ENCODE peak calls at places on chromosomes 7 and 10, in four cellular contexts. Q, Y, L and R are unnamed samples. For H3K4me1, the result is how much of the 10 kb centered on the place peaks cover.

GRCh38 chr10:75655791-75656451 is 224.5 kb downstream of the LRMDA start:
- DNase-seq in Y (no peak), L (no peak), Q (no peak), R (no peak)

GRCh38 chr7:73761854-73762658 is 8.0 kb downstream of the CLDN3 start:
- DNase-seq in L (no peak), Y (no peak), Q (peak), R (no peak)

GRCh38 chr7:26376208-26376917 is 84.7 kb downstream of the SNX10 start:
- DNase-seq in Q (peak), Y (peak), L (peak), R (no peak)

GRCh38 chr10:72297281-72297967 is 23.7 kb downstream of the DDIT4 start:
- DNase-seq in L (peak), Y (peak), Q (peak), R (no peak)

GRCh38 chr7:108890862-108891261 is 321.2 kb downstream of the DNAJB9 start:
- DNase-seq in L (no peak), Y (no peak), Q (no peak), R (no peak)

GRCh38 chr10:11533328-11533781 is 78.1 kb downstream of the USP6NL start:
- DNase-seq in Q (peak), Y (no peak), L (no peak), R (no peak)

GRCh38 chr10:61923210-61924024 is 21.9 kb downstream of the ARID5B start:
- DNase-seq in Y (no peak), Q (no peak), L (no peak), R (no peak)

GRCh38 chr7:129781128-129781855 is 169.8 kb downstream of the NRF1 start:
- DNase-seq in Y (no peak), L (no peak), Q (peak), R (no peak)

GRCh38 chr10:60870803-60871202 is 73.2 kb downstream of the RHOBTB1 start:
- DNase-seq in L (no peak), Y (no peak), Q (no peak), R (no peak)

GRCh38 chr10:130301026-130301892 is 165.1 kb downstream of the GLRX3 start:
- DNase-seq in Q (no peak), Y (peak), L (peak), R (no peak)

GRCh38 chr10:128440513-128441160 is 314.4 kb upstream of the MKI67 start:
- DNase-seq in L (no peak), Q (peak), Y (no peak), R (peak)

GRCh38 chr10:71316786-71317160 is 2.3 kb upstream of the SLC29A3 start:
- DNase-seq in Q (no peak), Y (no peak), L (no peak), R (no peak)

GRCh38 chr7:127755529-127755928 is 103.5 kb downstream of the SND1 start:
- DNase-seq in Y (no peak), Q (no peak), L (no peak), R (no peak)

GRCh38 chr10:26215923-26216576 is 524 bp upstream of the GAD2 start:
- DNase-seq in L (peak), Y (no peak), Q (peak), R (no peak)

GRCh38 chr10:80497187-80498038 is 40.3 kb upstream of the SH2D4B start:
- DNase-seq in Q (no peak), Y (no peak), L (peak), R (no peak)

GRCh38 chr10:5860039-5860438 is 29.7 kb downstream of the ANKRD16 start:
- DNase-seq in L (no peak), Y (no peak), Q (no peak), R (no peak)

GRCh38 chr7:90411510-90411909 is 8.2 kb downstream of the CLDN12 start:
- DNase-seq in L (no peak), Y (no peak), Q (no peak), R (no peak)

GRCh38 chr7:135193615-135194081 is 17.7 kb downstream of the WDR91 start:
- DNase-seq in Q (no peak), Y (no peak), L (no peak), R (no peak)

GRCh38 chr10:101287922-101288638 is 58.8 kb upstream of the LBX1 start:
- DNase-seq in Q (peak), L (no peak), Y (no peak), R (no peak)

GRCh38 chr10:30812018-30812851 is 182.7 kb upstream of the LYZL2 start:
- DNase-seq in L (peak), Q (no peak), Y (no peak), R (no peak)

GRCh38 chr7:70698219-70698832 is 433.6 kb upstream of the GALNT17 start:
- DNase-seq in Y (peak), Q (peak), L (no peak), R (no peak)

GRCh38 chr10:112758961-112759360 is 191.1 kb upstream of the TCF7L2 start:
- DNase-seq in L (no peak), Y (no peak), Q (no peak), R (no peak)

GRCh38 chr7:100825215-100825671 is 2.1 kb downstream of the EPHB4 start:
- DNase-seq in L (peak), Q (peak), Y (no peak), R (no peak)

GRCh38 chr7:99380823-99381663 is 6.5 kb downstream of the ARPC1B start:
- DNase-seq in L (no peak), Y (peak), Q (no peak), R (no peak)

GRCh38 chr10:116312534-116312933 is 11.7 kb upstream of the CCDC172 start:
- DNase-seq in Y (no peak), Q (peak), L (no peak), R (no peak)

GRCh38 chr10:71729023-71729649 is 9.6 kb upstream of the C10orf105 start:
- DNase-seq in L (peak), Q (no peak), Y (no peak), R (no peak)

GRCh38 chr10:3963191-3963673 is 178.2 kb upstream of the KLF6 start:
- DNase-seq in Y (no peak), Q (no peak), L (no peak), R (no peak)

GRCh38 chr10:34768261-34768971 is 46.7 kb downstream of the PARD3 start:
- DNase-seq in Q (no peak), L (peak), Y (no peak), R (no peak)

GRCh38 chr7:3089493-3089892 is 45.8 kb upstream of the CARD11 start:
- DNase-seq in L (no peak), Q (peak), Y (no peak), R (peak)

GRCh38 chr10:52436664-52437063 is 122.6 kb downstream of the DKK1 start:
- DNase-seq in L (no peak), Q (no peak), Y (no peak), R (no peak)

GRCh38 chr10:46231087-46231486 is 55.7 kb upstream of the ANTXRL start:
- DNase-seq in Y (no peak), L (no peak), Q (no peak), R (no peak)

GRCh38 chr10:132203256-132204077 is 16.7 kb downstream of the DPYSL4 start:
- DNase-seq in Q (no peak), L (peak), Y (no peak), R (no peak)

GRCh38 chr7:116511552-116512523 is 12.3 kb downstream of the CAV2 start:
- DNase-seq in Q (no peak), Y (no peak), L (no peak), R (no peak)

GRCh38 chr7:130349911-130350782 is 5.5 kb downstream of the CPA5 start:
- DNase-seq in L (no peak), Y (no peak), Q (no peak), R (peak)

GRCh38 chr7:140966561-140967234 is 42.0 kb upstream of the BRAF start:
- DNase-seq in L (no peak), Y (no peak), Q (peak), R (no peak)

GRCh38 chr7:113086928-113087277 is 276 bp upstream of the GPR85 start:
- DNase-seq in L (no peak), Y (no peak), Q (no peak), R (no peak)

GRCh38 chr7:113084499-113085172 is 2.0 kb downstream of the GPR85 start:
- DNase-seq in Y (no peak), Q (no peak), L (no peak), R (no peak)

GRCh38 chr7:113086431-113086888 is at the start of gene GPR85:
- DNase-seq in L (peak), Y (peak), Q (peak), R (peak)

GRCh38 chr7:113085781-113086390 is 741 bp downstream of the GPR85 start:
- DNase-seq in Y (no peak), Q (peak), L (no peak), R (no peak)

DNA sequence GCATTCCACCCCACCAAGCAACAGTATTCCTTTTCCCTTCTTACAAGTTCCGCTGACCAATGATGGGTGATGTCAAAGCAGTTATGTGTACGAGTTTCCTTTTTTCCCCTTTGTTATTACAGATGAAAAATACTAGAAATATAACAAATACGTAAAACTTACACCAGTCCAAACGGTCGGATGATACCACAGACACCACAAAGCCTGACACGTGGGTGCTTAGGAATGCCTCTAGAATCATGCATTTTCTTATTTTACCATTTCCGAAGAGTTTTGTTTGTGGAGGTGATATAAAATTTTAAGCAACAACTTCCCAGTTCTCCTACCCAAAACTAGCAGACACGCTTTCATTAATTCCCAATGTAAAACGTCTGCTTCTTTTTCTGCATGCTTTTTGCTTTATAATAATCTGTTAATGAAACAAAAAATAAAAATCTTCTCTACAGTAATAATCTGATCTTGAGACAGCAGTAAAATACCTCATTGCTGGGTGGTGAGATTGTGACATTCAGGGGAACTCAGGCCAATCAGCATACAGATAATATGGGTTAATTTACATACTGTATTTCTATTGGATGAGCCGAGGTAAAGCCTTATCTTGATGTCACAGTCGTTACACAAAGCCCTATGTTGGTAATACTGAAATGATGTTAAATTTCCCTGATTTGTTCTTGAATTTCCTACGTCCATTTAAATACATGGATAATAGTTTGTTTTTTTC is 811 bp upstream of the GPR85 start:
- DNase-seq in Y (no peak), L (no peak), Q (peak), R (no peak)
- H3K4me3 ChIP-seq in Y (no peak), L (peak), Q (peak), R (no peak)

DNA sequence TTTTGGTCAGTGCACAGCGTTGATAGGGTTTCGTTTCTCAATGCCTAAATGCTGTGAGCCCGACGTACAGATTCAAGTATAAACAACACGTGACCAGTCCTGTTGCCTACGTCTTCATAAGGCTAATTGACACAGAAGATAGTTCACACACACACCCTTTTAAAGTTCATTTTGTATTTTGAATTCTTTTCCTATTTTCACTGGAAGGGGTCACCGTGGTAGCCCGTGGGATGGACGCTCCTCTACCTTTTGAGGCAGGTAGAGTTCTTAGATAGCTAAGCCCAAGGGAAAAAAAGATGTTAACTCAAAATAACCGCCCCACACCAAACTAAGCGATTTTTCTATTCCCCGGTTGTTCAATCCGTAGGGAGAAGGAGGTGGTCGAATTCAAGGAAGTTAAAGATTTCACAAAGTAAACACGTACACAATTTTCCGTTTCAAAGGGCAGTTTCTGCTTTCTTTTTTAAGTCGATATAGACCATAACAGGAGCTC is 961 bp downstream of the KBTBD2 start:
- DNase-seq in L (no peak), Y (peak), Q (peak), R (no peak)
- H3K4me1 ChIP-seq in L (half or more), Y (half or more), Q (under half), R (under half)

DNA sequence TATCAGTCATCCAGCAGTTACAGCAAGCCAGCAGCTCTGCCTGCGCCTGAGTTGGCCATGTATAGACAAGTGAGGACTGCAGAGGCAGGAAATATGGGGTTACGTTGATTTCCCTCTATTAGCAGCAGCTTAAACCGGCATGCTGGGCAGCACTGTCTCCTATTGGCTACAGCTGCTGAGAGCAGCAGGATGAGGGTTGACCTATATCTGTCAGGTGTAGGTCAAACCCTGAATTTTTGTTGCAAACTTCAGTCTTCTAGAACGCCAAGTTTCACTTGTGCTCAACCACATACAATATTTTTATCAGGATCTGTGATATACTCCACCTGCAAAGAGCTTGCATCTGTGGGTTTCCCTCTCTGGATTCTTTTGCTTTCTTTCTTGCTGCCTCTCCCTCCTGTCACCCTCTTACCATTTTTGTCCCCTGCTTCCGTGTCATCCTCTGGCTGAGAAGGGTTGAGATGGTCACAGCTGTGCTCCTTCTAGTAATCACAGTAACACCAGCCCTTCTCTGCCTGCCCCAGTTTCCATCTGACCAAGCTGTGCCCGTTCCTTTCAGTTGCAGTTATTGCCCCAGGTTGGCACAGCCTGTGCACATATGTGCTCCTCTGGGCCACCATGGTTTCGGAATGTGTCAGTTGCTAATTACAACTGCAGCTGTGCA is 23.8 kb upstream of the GLCCI1 start:
- DNase-seq in L (no peak), Q (no peak), Y (peak), R (no peak)
- H3K4me3 ChIP-seq in L (no peak), Q (no peak), Y (peak), R (no peak)

GRCh38 chr7:30760514-30761213 is 8.7 kb downstream of the INMT start:
- DNase-seq in L (no peak), Q (no peak), Y (no peak), R (no peak)
- H3K4me1 ChIP-seq in L (half or more), Q (under half), Y (under half), R (under half)

DNA sequence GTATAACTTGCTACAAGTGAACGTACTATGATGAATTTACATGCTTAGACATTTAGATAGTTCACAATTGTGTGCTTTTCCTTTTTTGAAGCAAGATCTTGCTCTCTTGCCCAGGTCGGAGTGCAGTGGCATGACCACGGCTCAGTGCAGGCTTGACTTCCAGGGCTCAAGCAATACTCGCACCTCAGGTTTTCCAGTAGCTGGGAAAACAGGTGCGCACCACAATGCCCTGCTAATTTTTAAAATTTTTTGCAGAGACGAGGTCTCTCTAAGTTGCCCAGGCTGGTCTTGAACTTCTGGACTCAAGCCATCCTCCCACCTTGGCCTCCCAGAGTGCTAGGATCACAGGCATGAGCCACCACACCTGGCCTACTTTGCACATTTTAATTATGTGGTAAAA is 1.8 kb downstream of the GPR15LG start:
- DNase-seq in L (no peak), Q (no peak), Y (no peak), R (no peak)
- H3K4me3 ChIP-seq in L (no peak), Q (no peak), Y (no peak), R (no peak)

GRCh38 chr10:88895252-88895651 is 15.2 kb downstream of the STAMBPL1 start:
- DNase-seq in L (no peak), Q (no peak), Y (no peak), R (no peak)

GRCh38 chr10:88897019-88897853 is 17.2 kb downstream of the STAMBPL1 start:
- DNase-seq in Q (no peak), L (no peak), Y (no peak), R (no peak)

GRCh38 chr10:88893611-88894010 is 13.6 kb downstream of the STAMBPL1 start:
- DNase-seq in Y (no peak), L (no peak), Q (no peak), R (no peak)

GRCh38 chr10:88898727-88899126 is 18.7 kb downstream of the STAMBPL1 start:
- DNase-seq in Q (no peak), Y (no peak), L (no peak), R (no peak)

GRCh38 chr10:88896336-88897018 is 16.4 kb downstream of the STAMBPL1 start:
- DNase-seq in L (no peak), Q (no peak), Y (no peak), R (no peak)
- H3K4me1 ChIP-seq in L (under half), Q (under half), Y (under half), R (under half)

GRCh38 chr7:43750016-43750887 is 8.2 kb upstream of the BLVRA start:
- DNase-seq in Q (no peak), L (no peak), Y (no peak), R (no peak)
- H3K4me3 ChIP-seq in Q (no peak), L (no peak), Y (no peak), R (no peak)

GRCh38 chr7:1086588-1087461 is 1.1 kb upstream of the GPER1 start:
- DNase-seq in Y (peak), Q (peak), L (peak), R (peak)
- H3K4me1 ChIP-seq in Y (under half), Q (under half), L (under half), R (under half)

GRCh38 chr10:89701238-89702120 is at the start of gene KIF20B:
- DNase-seq in Q (peak), Y (peak), L (peak), R (peak)

GRCh38 chr10:89697946-89698345 is 3.4 kb upstream of the KIF20B start:
- DNase-seq in Q (no peak), Y (no peak), L (no peak), R (no peak)

GRCh38 chr10:89702121-89702480 is 711 bp downstream of the KIF20B start:
- DNase-seq in Q (peak), Y (no peak), L (no peak), R (no peak)

GRCh38 chr10:89699581-89700064 is 1.8 kb upstream of the KIF20B start:
- DNase-seq in Q (no peak), L (no peak), Y (no peak), R (no peak)

GRCh38 chr10:89700914-89701237 is 514 bp upstream of the KIF20B start:
- DNase-seq in Q (no peak), Y (no peak), L (no peak), R (no peak)
- H3K4me3 ChIP-seq in Q (peak), Y (peak), L (peak), R (peak)

GRCh38 chr10:97539523-97540200 is 32.9 kb upstream of the ANKRD2 start:
- DNase-seq in Y (no peak), Q (peak), L (peak), R (no peak)

GRCh38 chr10:97540669-97541500 is 31.7 kb upstream of the ANKRD2 start:
- DNase-seq in Q (peak), L (no peak), Y (no peak), R (no peak)

GRCh38 chr10:97538839-97539238 is 33.7 kb upstream of the ANKRD2 start:
- DNase-seq in L (no peak), Y (no peak), Q (no peak), R (no peak)

GRCh38 chr10:97537186-97537869 is 35.3 kb upstream of the ANKRD2 start:
- DNase-seq in Y (no peak), Q (no peak), L (no peak), R (no peak)

GRCh38 chr10:97538401-97538800 is 34.2 kb upstream of the ANKRD2 start:
- DNase-seq in L (no peak), Q (no peak), Y (no peak), R (no peak)
- H3K4me1 ChIP-seq in L (half or more), Q (under half), Y (under half), R (under half)